ENCODE peak calls at places on chromosomes 12 and 14, in nine cellular contexts. O is NCI-H460; F is caudate nucleus; P is KG1; D is D341Med; X is activated T-helper 1 cell treated with anti-CD3 and anti-CD28 coated beads, Interleukin-2, amount 50 U/mL, for 16 hours; Z is A549; B is Calu3; H is left cardiac atrium. S is an unnamed sample.

GRCh38 chr14:103522649-103523582 is at the start of gene CKB:
- DNase-seq in O (peak), F (peak), P (no peak), D (peak), X (no peak), Z (peak), B (peak), H (peak), S (peak)

GRCh38 chr12:26317942-26318565 is 122.7 kb downstream of the SSPN start:
- DNase-seq in O (no peak), F (no peak), P (no peak), D (no peak), X (no peak), Z (no peak), B (no peak), H (no peak), S (no peak)

GRCh38 chr14:63901434-63902085 is 48.8 kb downstream of the SYNE2 start:
- DNase-seq in O (no peak), F (no peak), P (peak), D (no peak), X (no peak), Z (no peak), B (no peak), H (no peak), S (no peak)

GRCh38 chr14:43692706-43693105 is 814.4 kb downstream of the FSCB start:
- DNase-seq in O (no peak), F (no peak), P (no peak), D (no peak), X (no peak), Z (no peak), B (no peak), H (no peak), S (no peak)

GRCh38 chr12:98059659-98060343 is 455.6 kb upstream of the TMPO start:
- DNase-seq in O (no peak), F (no peak), P (no peak), D (no peak), X (no peak), Z (no peak), B (no peak), H (no peak), S (no peak)

GRCh38 chr12:101619868-101620761 is 25.3 kb downstream of the MYBPC1 start:
- DNase-seq in O (no peak), F (no peak), P (no peak), D (no peak), X (no peak), Z (no peak), B (no peak), H (no peak), S (no peak)

GRCh38 chr14:93936245-93936644 is 9.1 kb downstream of the FAM181A start:
- DNase-seq in O (peak), F (no peak), P (no peak), D (peak), X (no peak), Z (peak), B (peak), H (no peak), S (no peak)

GRCh38 chr12:49524660-49525324 is 14.0 kb upstream of the KCNH3 start:
- DNase-seq in O (no peak), F (no peak), P (no peak), D (no peak), X (no peak), Z (no peak), B (no peak), H (no peak), S (no peak)

GRCh38 chr12:24507827-24508226 is 441.1 kb downstream of the BCAT1 start:
- DNase-seq in O (no peak), F (no peak), P (no peak), D (no peak), X (no peak), Z (no peak), B (no peak), H (no peak), S (no peak)

GRCh38 chr12:124609041-124609984 is 41.9 kb upstream of the NCOR2 start:
- DNase-seq in O (no peak), F (no peak), P (peak), D (no peak), X (peak), Z (peak), B (peak), H (peak), S (peak)

GRCh38 chr12:9732966-9733461 is at the start of gene CLECL1:
- DNase-seq in O (no peak), F (no peak), P (no peak), D (no peak), X (no peak), Z (no peak), B (no peak), H (no peak), S (no peak)

GRCh38 chr12:130920711-130921381 is 32.9 kb upstream of the ADGRD1 start:
- DNase-seq in O (peak), F (no peak), P (no peak), D (no peak), X (no peak), Z (peak), B (no peak), H (peak), S (peak)

GRCh38 chr12:120376416-120376815 is 7.5 kb upstream of the MSI1 start:
- DNase-seq in O (no peak), F (no peak), P (no peak), D (no peak), X (no peak), Z (no peak), B (no peak), H (no peak), S (no peak)

GRCh38 chr12:81208193-81208946 is 130.5 kb downstream of the ACSS3 start:
- DNase-seq in O (no peak), F (no peak), P (no peak), D (no peak), X (no peak), Z (no peak), B (no peak), H (no peak), S (no peak)

GRCh38 chr12:15684896-15685658 is 104.1 kb downstream of the EPS8 start:
- DNase-seq in O (no peak), F (no peak), P (no peak), D (no peak), X (no peak), Z (no peak), B (no peak), H (no peak), S (no peak)

GRCh38 chr12:41460906-41461305 is 272.8 kb downstream of the PDZRN4 start:
- DNase-seq in O (no peak), F (no peak), P (no peak), D (no peak), X (no peak), Z (no peak), B (no peak), H (no peak), S (no peak)

GRCh38 chr14:105489607-105490317 is 1.3 kb upstream of the TEDC1 start:
- DNase-seq in O (peak), F (peak), P (peak), D (peak), X (peak), Z (peak), B (peak), H (peak), S (peak)

GRCh38 chr14:34650786-34651584 is 21.0 kb upstream of the SNX6 start:
- DNase-seq in O (peak), F (no peak), P (no peak), D (no peak), X (no peak), Z (peak), B (peak), H (no peak), S (peak)

GRCh38 chr12:23950775-23951391 is 1.4 kb upstream of the SOX5 start:
- DNase-seq in O (no peak), F (no peak), P (no peak), D (no peak), X (no peak), Z (no peak), B (no peak), H (peak), S (peak)

GRCh38 chr12:4908694-4909396 is 860 bp upstream of the KCNA1 start:
- DNase-seq in O (no peak), F (peak), P (no peak), D (peak), X (no peak), Z (no peak), B (no peak), H (no peak), S (no peak)

GRCh38 chr14:68687746-68688145 is 105.1 kb downstream of the ZFP36L1 start:
- DNase-seq in O (no peak), F (no peak), P (no peak), D (no peak), X (no peak), Z (peak), B (peak), H (no peak), S (no peak)

S was measured in psoas muscle.